ENCODE peak calls at places on chromosomes 1 and 21, in nine cellular contexts. R is psoas muscle, C is lower lobe of right lung, S is fibroblast of lung, G is neuronal stem cell, W is substantia nigra, Q is RWPE1, X is left lung, L is left ventricle myocardium inferior. O is an unnamed sample.

GRCh38 chr21:32795376-32795775 is 23.8 kb upstream of the PAXBP1 start:
- DNase-seq in R (no peak), C (no peak), S (no peak), G (no peak), W (no peak), Q (no peak), X (no peak), L (no peak), O (no peak)

GRCh38 chr1:93501399-93501798 is 53.5 kb downstream of the FNBP1L start:
- DNase-seq in R (no peak), C (no peak), S (no peak), G (no peak), W (no peak), Q (no peak), X (no peak), L (no peak), O (no peak)

GRCh38 chr1:209646558-209646957 is 5.7 kb downstream of the LAMB3 start:
- DNase-seq in R (no peak), C (no peak), S (peak; percentile 73), G (no peak), W (no peak), Q (no peak), X (no peak), L (no peak), O (no peak)

GRCh38 chr21:31354604-31355443 is 10.8 kb upstream of the TIAM1 start:
- DNase-seq in R (peak; percentile 17), C (no peak), S (peak; percentile 98), G (no peak), W (no peak), Q (peak; percentile 89), X (no peak), L (no peak), O (peak; percentile 66)

GRCh38 chr1:18020021-18020817 is 87.4 kb upstream of the IGSF21 start:
- DNase-seq in R (no peak), C (no peak), S (no peak), G (no peak), W (no peak), Q (no peak), X (no peak), L (no peak), O (no peak)

GRCh38 chr1:78490861-78491310 is at the start of gene PTGFR:
- DNase-seq in R (peak; percentile 35), C (peak; percentile 47), S (peak; percentile 52), G (peak; percentile 38), W (no peak), Q (peak; percentile 39), X (peak; percentile 83), L (peak; percentile 16), O (peak; percentile 21)

GRCh38 chr1:91308544-91308943 is 96.1 kb downstream of the HFM1 start:
- DNase-seq in R (no peak), C (no peak), S (no peak), G (no peak), W (no peak), Q (no peak), X (no peak), L (no peak), O (no peak)

GRCh38 chr1:93814795-93815737 is 63.9 kb downstream of the DNTTIP2 start:
- DNase-seq in R (no peak), C (no peak), S (peak; percentile 81), G (no peak), W (no peak), Q (no peak), X (no peak), L (no peak), O (peak; percentile 35)

GRCh38 chr1:197799271-197799670 is 24.0 kb upstream of the DENND1B start:
- DNase-seq in R (no peak), C (no peak), S (peak; percentile 91), G (no peak), W (no peak), Q (peak; percentile 65), X (no peak), L (no peak), O (peak; percentile 23)

GRCh38 chr1:91643431-91643830 is 142.8 kb downstream of the CDC7 start:
- DNase-seq in R (no peak), C (no peak), S (no peak), G (no peak), W (no peak), Q (no peak), X (no peak), L (no peak), O (no peak)

GRCh38 chr1:29736582-29737188 is 500.4 kb downstream of the PTPRU start:
- DNase-seq in R (no peak), C (no peak), S (peak; percentile 53), G (peak; percentile 82), W (no peak), Q (peak; percentile 58), X (no peak), L (no peak), O (peak; percentile 22)

GRCh38 chr1:2906105-2906504 is 104.6 kb upstream of the TTC34 start:
- DNase-seq in R (no peak), C (no peak), S (no peak), G (no peak), W (no peak), Q (no peak), X (no peak), L (no peak), O (no peak)

GRCh38 chr1:24562625-24563024 is 6.7 kb downstream of the NCMAP start:
- DNase-seq in R (no peak), C (no peak), S (no peak), G (no peak), W (no peak), Q (no peak), X (no peak), L (no peak), O (peak; percentile 39)

GRCh38 chr1:173344034-173344743 is 132.9 kb upstream of the PRDX6 start:
- DNase-seq in R (no peak), C (no peak), S (no peak), G (no peak), W (no peak), Q (no peak), X (no peak), L (no peak), O (no peak)

GRCh38 chr1:223345720-223346119 is 18.3 kb downstream of the SUSD4 start:
- DNase-seq in R (no peak), C (no peak), S (no peak), G (no peak), W (no peak), Q (no peak), X (no peak), L (no peak), O (no peak)

GRCh38 chr1:200207711-200208126 is 180.2 kb downstream of the NR5A2 start:
- DNase-seq in R (no peak), C (no peak), S (peak; percentile 57), G (no peak), W (no peak), Q (no peak), X (no peak), L (no peak), O (no peak)

GRCh38 chr1:54715493-54716298 is at the start of gene TTC4:
- DNase-seq in R (peak; percentile 87), C (peak; percentile 88), S (peak; percentile 76), G (peak; percentile 81), W (peak; percentile 31), Q (peak; percentile 85), X (peak; percentile 97), L (peak; percentile 86), O (peak; percentile 86)
- H3K27ac ChIP-seq in R (peak within 1 kb of the TSS; percentile 90), C (peak within 1 kb of the TSS; percentile 78), S (peak within 1 kb of the TSS; percentile 72), G (no peak within 1 kb of the TSS), W (peak within 1 kb of the TSS; percentile 88), Q (peak within 1 kb of the TSS; percentile 78), X (peak within 1 kb of the TSS; percentile 26), L (peak within 1 kb of the TSS; percentile 76), O (peak within 1 kb of the TSS; percentile 78)

DNA sequence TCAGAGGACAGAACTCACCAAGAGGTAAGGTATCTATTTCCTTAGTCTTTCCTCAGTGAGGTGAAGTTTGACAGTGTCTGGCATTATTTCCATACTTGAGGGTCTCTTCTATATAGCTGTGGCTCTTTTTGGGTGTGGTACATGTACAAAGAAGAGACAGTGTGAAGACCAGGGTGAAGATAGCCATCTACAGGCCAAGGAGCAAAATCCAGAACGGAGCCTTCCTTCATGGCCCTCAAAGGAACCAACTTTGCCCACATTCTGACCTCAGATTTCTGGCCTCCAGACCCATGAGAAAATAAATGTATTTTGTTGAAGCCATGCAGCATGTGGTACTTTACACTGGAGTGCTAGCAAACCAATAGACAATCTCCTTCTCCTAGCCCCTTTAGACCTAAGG is 858.5 kb upstream of the B3GALT2 start:
- DNase-seq in R (no peak), C (no peak), S (no peak), G (no peak), W (no peak), Q (no peak), X (no peak), L (no peak), O (no peak)
- H3K27ac ChIP-seq in R (no peak overlapping the region), C (no peak overlapping the region), S (no peak overlapping the region), G (no peak overlapping the region), W (no peak overlapping the region), Q (no peak overlapping the region), X (no peak overlapping the region), L (no peak overlapping the region), O (no peak overlapping the region)

GRCh38 chr21:46323710-46324389 is at the start of the genes C21orf58 and PCNT:
- DNase-seq in R (peak; percentile 98), C (peak; percentile 99), S (peak; percentile 97), G (peak; percentile 95), W (peak; percentile 91), Q (peak; percentile 98), X (peak; percentile 97), L (peak; percentile 98), O (peak; percentile 96)

GRCh38 chr21:46324390-46325072 is 575 bp downstream of the PCNT start:
- DNase-seq in R (peak; percentile 86), C (peak; percentile 89), S (peak; percentile 70), G (peak; percentile 89), W (peak; percentile 69), Q (peak; percentile 93), X (peak; percentile 96), L (peak; percentile 87), O (peak; percentile 81)

GRCh38 chr21:46323227-46323709 is 402 bp downstream of the C21orf58 start:
- DNase-seq in R (no peak), C (no peak), S (peak; percentile 6), G (no peak), W (no peak), Q (no peak), X (no peak), L (no peak), O (no peak)

GRCh38 chr21:46320331-46320801 is 3.3 kb downstream of the C21orf58 start:
- DNase-seq in R (no peak), C (no peak), S (no peak), G (no peak), W (no peak), Q (no peak), X (peak; percentile 3), L (no peak), O (no peak)

GRCh38 chr21:46322351-46323226 is 1.1 kb downstream of the C21orf58 start:
- DNase-seq in R (no peak), C (no peak), S (peak; percentile 62), G (no peak), W (no peak), Q (no peak), X (peak; percentile 79), L (no peak), O (no peak)
- H3K27ac ChIP-seq in R (no peak overlapping the region), C (no peak overlapping the region), S (peak overlapping the region; percentile 79), G (no peak overlapping the region), W (no peak overlapping the region), Q (peak overlapping the region; percentile 98), X (peak overlapping the region; percentile 1), L (peak overlapping the region; percentile 98), O (no peak overlapping the region)

DNA sequence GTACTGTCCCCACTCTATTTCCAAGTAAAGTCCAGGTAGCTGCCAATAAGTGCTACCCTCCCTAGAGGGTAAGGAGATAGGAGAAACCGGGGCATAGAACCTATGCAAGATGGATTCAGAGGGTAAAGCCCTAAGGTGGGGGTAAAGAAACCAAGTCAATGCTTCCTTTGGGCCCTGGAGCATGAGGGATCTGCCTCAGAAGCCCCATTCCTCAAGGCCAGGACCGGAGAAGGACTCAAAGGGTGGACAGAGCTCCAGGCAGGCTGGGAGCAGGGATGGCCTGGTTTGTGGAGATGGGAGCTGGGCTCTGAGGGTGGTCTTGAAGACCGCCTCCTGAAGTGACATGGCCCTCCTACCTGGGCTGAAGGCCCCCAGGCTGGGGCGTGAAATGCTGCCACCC is 3.9 kb downstream of the EPHA2 start:
- DNase-seq in R (no peak), C (no peak), S (no peak), G (no peak), W (no peak), Q (no peak), X (no peak), L (no peak), O (no peak)
- H3K27ac ChIP-seq in R (peak overlapping the region; percentile 32), C (peak overlapping the region; percentile 93), S (peak overlapping the region; percentile 68), G (peak overlapping the region; percentile 20), W (no peak overlapping the region), Q (peak overlapping the region; percentile 99), X (peak overlapping the region; percentile 4), L (peak overlapping the region; percentile 94), O (peak overlapping the region; percentile 60)